ENCODE peak calls at places on chromosomes 4 and X, in nine cellular contexts. L is right lobe of liver; C is activated T-cell treated with anti-CD3 and anti-CD28 coated beads, Interleukin-2, amount 50 U/mL, for 72 hours; F is mucosa of descending colon; E is NCI-H1092; K is fibroblast of mammary gland; A is EL; Z is kidney; W is SW480. T is an unnamed sample.

GRCh38 chrX:129568349-129568748 is 28.3 kb downstream of the OCRL start:
- DNase-seq in A (no peak), L (no peak), K (no peak), E (no peak), W (no peak), C (no peak), F (no peak), Z (no peak), T (no peak)

GRCh38 chr4:17580969-17581368 is 4.0 kb downstream of the LAP3 start:
- DNase-seq in F (no peak), W (no peak), C (no peak), K (peak; percentile 66), L (no peak), Z (no peak), E (no peak), A (peak; percentile 57), T (no peak)

GRCh38 chrX:120361906-120362305 is at the start of gene ATP1B4:
- DNase-seq in W (no peak), L (no peak), A (no peak), K (no peak), C (no peak), Z (no peak), E (no peak), F (no peak), T (no peak)

GRCh38 chrX:108186811-108187210 is 95.2 kb downstream of the ATG4A start:
- DNase-seq in K (peak; percentile 94), E (no peak), W (peak; percentile 73), Z (no peak), C (no peak), L (no peak), A (peak; percentile 82), F (no peak), T (no peak)

GRCh38 chr4:140849526-140849925 is 93.3 kb upstream of the TBC1D9 start:
- DNase-seq in L (no peak), E (no peak), K (no peak), Z (no peak), F (no peak), A (no peak), W (no peak), C (no peak), T (no peak)

GRCh38 chr4:61934201-61934600 is 734.1 kb downstream of the ADGRL3 start:
- DNase-seq in Z (no peak), K (no peak), A (no peak), F (no peak), E (no peak), L (no peak), C (no peak), W (no peak), T (no peak)

GRCh38 chr4:3294401-3295241 is 1.8 kb downstream of the RGS12 start:
- DNase-seq in K (no peak), C (no peak), W (no peak), L (no peak), E (no peak), Z (peak; percentile 69), A (no peak), F (peak; percentile 50), T (no peak)

GRCh38 chr4:183017962-183018361 is 81.1 kb upstream of the WWC2 start:
- DNase-seq in F (no peak), L (no peak), C (no peak), A (no peak), E (no peak), W (no peak), K (no peak), Z (no peak), T (no peak)

GRCh38 chrX:41265615-41266014 is 68.3 kb upstream of the DDX3X start:
- DNase-seq in K (peak; percentile 86), C (peak; percentile 74), E (no peak), L (no peak), W (no peak), F (no peak), A (no peak), Z (no peak), T (no peak)

GRCh38 chrX:55624403-55624802 is 1.2 kb downstream of the FOXR2 start:
- DNase-seq in A (peak; percentile 0), K (no peak), E (no peak), L (no peak), Z (peak; percentile 78), W (peak; percentile 63), F (no peak), C (no peak), T (no peak)

GRCh38 chrX:136768469-136769084 is 12.2 kb downstream of the ARHGEF6 start:
- DNase-seq in C (peak; percentile 52), K (peak; percentile 96), E (no peak), A (peak; percentile 88), Z (peak; percentile 72), L (no peak), W (no peak), F (peak; percentile 58), T (no peak)

GRCh38 chrX:9327747-9328145 is 137.1 kb upstream of the TBL1X start:
- DNase-seq in Z (no peak), E (no peak), F (no peak), W (peak; percentile 48), C (no peak), K (peak; percentile 75), A (peak; percentile 85), L (no peak), T (no peak)

GRCh38 chr4:55127521-55127920 is 2.1 kb upstream of the KDR start:
- DNase-seq in K (no peak), W (no peak), A (no peak), E (no peak), F (no peak), C (no peak), Z (no peak), L (no peak), T (no peak)

GRCh38 chrX:150508018-150508417 is 60.4 kb upstream of the MTM1 start:
- DNase-seq in L (no peak), W (no peak), K (no peak), F (no peak), Z (no peak), E (no peak), A (no peak), C (no peak), T (no peak)

GRCh38 chrX:130097507-130098201 is 12.6 kb downstream of the ELF4 start:
- DNase-seq in K (no peak), C (no peak), W (no peak), L (no peak), E (no peak), A (no peak), Z (peak; percentile 85), F (peak; percentile 84), T (no peak)

GRCh38 chr4:86976801-86977485 is 42.1 kb downstream of the AFF1 start:
- DNase-seq in W (no peak), F (no peak), E (no peak), L (no peak), C (no peak), A (no peak), K (no peak), Z (no peak), T (no peak)

GRCh38 chr4:168835880-168836454 is 174.1 kb downstream of the CBR4 start:
- DNase-seq in E (no peak), Z (no peak), C (no peak), F (no peak), A (no peak), L (no peak), K (no peak), W (no peak), T (no peak)

GRCh38 chr4:39614487-39615162 is 24.0 kb downstream of the SMIM14 start:
- DNase-seq in F (no peak), A (peak; percentile 62), C (no peak), Z (no peak), W (no peak), E (no peak), L (no peak), K (peak; percentile 85), T (no peak)

GRCh38 chr4:165631208-165631894 is 241.7 kb upstream of the TLL1 start:
- DNase-seq in A (peak; percentile 7), E (peak; percentile 58), F (no peak), C (no peak), K (peak; percentile 68), W (no peak), L (no peak), Z (no peak), T (no peak)

GRCh38 chrX:23694606-23695005 is 27.3 kb downstream of the PRDX4 start:
- DNase-seq in E (peak; percentile 5), K (peak; percentile 62), F (no peak), C (peak; percentile 35), A (peak; percentile 50), Z (no peak), W (peak; percentile 50), L (peak; percentile 56), T (peak; percentile 13)

GRCh38 chr4:84530449-84530848 is 31.4 kb upstream of the NKX6-1 start:
- DNase-seq in L (no peak), A (peak; percentile 5), Z (no peak), K (peak; percentile 74), W (no peak), E (no peak), C (no peak), F (no peak), T (no peak)

GRCh38 chr4:36445485-36445884 is 164.1 kb downstream of the DTHD1 start:
- DNase-seq in L (no peak), F (no peak), E (no peak), A (no peak), C (no peak), Z (no peak), K (no peak), W (no peak), T (no peak)

GRCh38 chr4:152590179-152591031 is 54.5 kb upstream of the FBXW7 start:
- DNase-seq in C (no peak), F (no peak), A (peak; percentile 97), W (peak; percentile 7), E (peak; percentile 44), Z (no peak), L (no peak), K (peak; percentile 99), T (no peak)

GRCh38 chr4:38015886-38016515 is 55.8 kb downstream of the PTTG2 start:
- DNase-seq in W (no peak), F (no peak), E (no peak), K (no peak), A (no peak), Z (no peak), C (no peak), L (no peak), T (no peak)